ENCODE peak calls at places on chromosomes 7 and 10, in four cellular contexts. B is GM04504, M is RWPE1, H is prostate gland. F is an unnamed sample.

GRCh38 chr7:65463184-65463583 is 89.5 kb downstream of the ZNF92 start:
- DNase-seq in B (no peak), M (no peak), H (no peak), F (no peak)

GRCh38 chr7:521221-522070 is 1.8 kb upstream of the PDGFA start:
- DNase-seq in M (no peak), H (peak; percentile 55), B (no peak), F (no peak)

GRCh38 chr7:23098460-23098859 is 7.1 kb upstream of the KLHL7 start:
- DNase-seq in B (no peak), M (no peak), H (no peak), F (no peak)

GRCh38 chr10:128042131-128042610 is 84.1 kb downstream of the MKI67 start:
- DNase-seq in M (no peak), H (no peak), B (no peak), F (no peak)

GRCh38 chr10:119862524-119862923 is 10.1 kb downstream of the MCMBP start:
- DNase-seq in H (no peak), M (no peak), B (no peak), F (no peak)

GRCh38 chr7:1536768-1537630 is 6.5 kb downstream of the MAFK start:
- DNase-seq in M (peak; percentile 94), H (peak; percentile 97), B (peak; percentile 98), F (no peak)

GRCh38 chr7:66505531-66506451 is 122.9 kb upstream of the KCTD7 start:
- DNase-seq in H (no peak), B (no peak), M (no peak), F (peak; percentile 27)

GRCh38 chr10:74122060-74122459 is 28.6 kb downstream of the AP3M1 start:
- DNase-seq in H (no peak), M (no peak), B (no peak), F (no peak)

GRCh38 chr10:11153766-11154165 is 136.1 kb downstream of the CELF2 start:
- DNase-seq in H (no peak), M (no peak), B (no peak), F (no peak)

GRCh38 chr7:121032645-121033460 is 44.3 kb downstream of the CPED1 start:
- DNase-seq in B (peak; percentile 56), H (no peak), M (no peak), F (no peak)

GRCh38 chr10:103490986-103491314 is 2.6 kb upstream of the NEURL1 start:
- DNase-seq in H (no peak), B (no peak), M (no peak), F (no peak)

GRCh38 chr10:2619472-2619871 is 447.9 kb upstream of the PFKP start:
- DNase-seq in M (peak; percentile 17), B (no peak), H (no peak), F (no peak)

GRCh38 chr10:61096056-61096455 is 152.1 kb upstream of the RHOBTB1 start:
- DNase-seq in B (no peak), H (no peak), M (no peak), F (no peak)

GRCh38 chr7:27921081-27921836 is 181.3 kb downstream of the TAX1BP1 start:
- DNase-seq in M (peak; percentile 36), B (peak; percentile 88), H (peak; percentile 66), F (no peak)

GRCh38 chr10:72260215-72260587 is 13.5 kb upstream of the DDIT4 start:
- DNase-seq in M (no peak), B (no peak), H (no peak), F (no peak)

GRCh38 chr7:13442226-13442625 is 547.2 kb downstream of the ETV1 start:
- DNase-seq in B (peak; percentile 3), H (no peak), M (no peak), F (no peak)

GRCh38 chr10:73588656-73589055 is 2.5 kb downstream of the USP54 start:
- DNase-seq in M (no peak), H (no peak), B (no peak), F (no peak)

GRCh38 chr7:107253599-107253998 is 84.8 kb downstream of the HBP1 start:
- DNase-seq in B (no peak), M (no peak), H (no peak), F (no peak)

GRCh38 chr10:63765126-63765525 is 243.9 kb downstream of the REEP3 start:
- DNase-seq in B (no peak), M (peak; percentile 69), H (no peak), F (no peak)

GRCh38 chr10:50992972-50993766 is 81.1 kb upstream of the PRKG1 start:
- DNase-seq in H (no peak), B (peak; percentile 72), M (no peak), F (no peak)

GRCh38 chr10:100969175-100970075 is at the start of gene SEMA4G:
- DNase-seq in M (peak; percentile 54), H (peak; percentile 34), B (no peak), F (peak; percentile 22)

GRCh38 chr10:78852856-78853255 is 215.9 kb upstream of the ZMIZ1 start:
- DNase-seq in H (no peak), B (no peak), M (no peak), F (no peak)

GRCh38 chr10:44114441-44114840 is 270.5 kb downstream of the CXCL12 start:
- DNase-seq in M (no peak), B (no peak), H (no peak), F (no peak)

GRCh38 chr10:75115137-75115536 is 3.7 kb downstream of the SAMD8 start:
- DNase-seq in M (no peak), B (no peak), H (no peak), F (no peak)